ENCODE peak calls at places on chromosomes 5 and 9, in five cellular contexts. M, H, T, Y and B are unnamed samples.

GRCh38 chr9:117413346-117414219 is 1.3 kb downstream of the ASTN2 start:
- DNase-seq in H (peak; percentile 48), T (peak; percentile 60), M (no peak), Y (peak; percentile 8), B (peak; percentile 67)

GRCh38 chr5:78162253-78162862 is 132.1 kb downstream of the AP3B1 start:
- DNase-seq in T (no peak), H (peak; percentile 17), M (peak; percentile 44), Y (peak; percentile 28), B (peak; percentile 45)

GRCh38 chr5:149358294-149358651 is 427 bp downstream of the PCYOX1L start:
- DNase-seq in Y (no peak), H (no peak), T (no peak), M (no peak), B (no peak)

GRCh38 chr5:1896602-1897376 is 14.1 kb upstream of the IRX4 start:
- DNase-seq in T (no peak), H (no peak), M (no peak), Y (no peak), B (no peak)

GRCh38 chr5:173496129-173496882 is 120.1 kb downstream of the BOD1 start:
- DNase-seq in Y (peak; percentile 59), T (peak; percentile 8), M (peak; percentile 63), H (no peak), B (no peak)

GRCh38 chr9:97986466-97986865 is 3.3 kb downstream of the ANP32B start:
- DNase-seq in T (no peak), M (no peak), Y (peak; percentile 9), H (no peak), B (no peak)

GRCh38 chr5:97383996-97384395 is 200.9 kb upstream of the RIOK2 start:
- DNase-seq in Y (no peak), M (peak; percentile 36), T (no peak), H (no peak), B (no peak)

GRCh38 chr9:113548221-113549041 is 84.9 kb downstream of the RGS3 start:
- DNase-seq in H (no peak), Y (peak; percentile 86), M (no peak), T (no peak), B (peak; percentile 77)

GRCh38 chr5:56270568-56271392 is 37.6 kb upstream of the ANKRD55 start:
- DNase-seq in T (peak; percentile 85), H (peak; percentile 78), M (peak; percentile 93), Y (peak; percentile 92), B (peak; percentile 89)

GRCh38 chr9:129021091-129021490 is 7.0 kb downstream of the SH3GLB2 start:
- DNase-seq in T (no peak), H (no peak), M (no peak), Y (no peak), B (no peak)

GRCh38 chr9:132923346-132923902 is 21.0 kb downstream of the TSC1 start:
- DNase-seq in M (no peak), Y (peak; percentile 17), H (no peak), T (no peak), B (no peak)

GRCh38 chr5:174273325-174273724 is 227.8 kb downstream of the NSG2 start:
- DNase-seq in Y (no peak), M (no peak), H (no peak), T (no peak), B (no peak)

GRCh38 chr9:71744754-71745521 is 23.4 kb downstream of the CEMIP2 start:
- DNase-seq in T (no peak), M (no peak), H (no peak), Y (no peak), B (peak; percentile 89)

GRCh38 chr9:136665704-136666363 is 3.1 kb downstream of the EGFL7 start:
- DNase-seq in M (no peak), H (no peak), Y (no peak), T (no peak), B (no peak)

GRCh38 chr9:77830618-77831285 is 182.6 kb upstream of the GNA14 start:
- DNase-seq in H (no peak), M (no peak), T (no peak), Y (no peak), B (no peak)

GRCh38 chr5:150442699-150443080 is 6.8 kb downstream of the RPS14 start:
- DNase-seq in M (no peak), Y (no peak), T (no peak), H (no peak), B (no peak)

GRCh38 chr5:110754181-110754580 is 15.4 kb downstream of the SLC25A46 start:
- DNase-seq in T (no peak), M (no peak), Y (no peak), H (no peak), B (no peak)

GRCh38 chr9:114238919-114239879 is 83.7 kb upstream of the ORM1 start:
- DNase-seq in T (peak; percentile 43), Y (peak; percentile 42), H (no peak), M (peak; percentile 66), B (peak; percentile 91)

GRCh38 chr9:35756743-35757526 is 2.9 kb upstream of the MSMP start:
- DNase-seq in M (no peak), T (peak; percentile 77), H (peak; percentile 63), Y (peak; percentile 21), B (peak; percentile 83)

GRCh38 chr9:135448570-135449180 is 30.9 kb upstream of the PPP1R26 start:
- DNase-seq in T (no peak), M (peak; percentile 8), H (no peak), Y (no peak), B (no peak)

GRCh38 chr5:8906303-8906967 is 639.4 kb downstream of the SEMA5A start:
- DNase-seq in Y (peak; percentile 50), M (peak; percentile 87), T (no peak), H (no peak), B (no peak)

GRCh38 chr5:60340965-60341471 is 358.9 kb downstream of the DEPDC1B start:
- DNase-seq in H (no peak), M (no peak), T (no peak), Y (no peak), B (no peak)

GRCh38 chr9:111657051-111657450 is 4.4 kb upstream of the GNG10 start:
- DNase-seq in Y (no peak), H (no peak), T (no peak), M (no peak), B (peak; percentile 30)

GRCh38 chr9:127262621-127263020 is 2.0 kb upstream of the GARNL3 start:
- DNase-seq in M (peak; percentile 4), T (no peak), H (no peak), Y (no peak), B (no peak)

GRCh38 chr9:106621299-106621920 is 241.6 kb upstream of the ZNF462 start:
- DNase-seq in Y (no peak), H (peak; percentile 73), T (peak; percentile 35), M (no peak), B (no peak)

GRCh38 chr5:178423431-178423830 is 166.8 kb downstream of the COL23A1 start:
- DNase-seq in T (no peak), H (no peak), Y (no peak), M (no peak), B (no peak)

GRCh38 chr5:135039526-135040296 is 5.7 kb upstream of the PITX1 start:
- DNase-seq in M (no peak), Y (no peak), T (peak; percentile 61), H (no peak), B (no peak)
- H2BK5ac ChIP-seq in M (no peak overlapping the region), Y (no peak overlapping the region), T (no peak overlapping the region), H (no peak overlapping the region), B (no peak overlapping the region)

GRCh38 chr9:76022317-76022716 is 131.8 kb downstream of the PCSK5 start:
- DNase-seq in T (no peak), H (peak; percentile 23), M (no peak), Y (no peak), B (no peak)

GRCh38 chr9:76020654-76021053 is 130.2 kb downstream of the PCSK5 start:
- DNase-seq in T (no peak), Y (no peak), H (no peak), M (no peak), B (no peak)

GRCh38 chr9:76026796-76027195 is 136.3 kb downstream of the PCSK5 start:
- DNase-seq in T (no peak), M (no peak), H (no peak), Y (no peak), B (no peak)

GRCh38 chr9:76027426-76027825 is 137.0 kb downstream of the PCSK5 start:
- DNase-seq in H (no peak), T (no peak), Y (no peak), M (peak; percentile 16), B (no peak)

GRCh38 chr9:76023715-76024195 is 133.3 kb downstream of the PCSK5 start:
- DNase-seq in M (no peak), T (no peak), Y (no peak), H (no peak), B (peak; percentile 85)
- H2BK5ac ChIP-seq in M (no peak overlapping the region), T (no peak overlapping the region), Y (no peak overlapping the region), H (no peak overlapping the region), B (no peak overlapping the region)

GRCh38 chr9:89446440-89447310 is 51.2 kb downstream of the SEMA4D start:
- DNase-seq in H (no peak), T (no peak), M (no peak), Y (no peak), B (no peak)
- H2BK5ac ChIP-seq in H (no peak overlapping the region), T (no peak overlapping the region), M (no peak overlapping the region), Y (no peak overlapping the region), B (no peak overlapping the region)

DNA sequence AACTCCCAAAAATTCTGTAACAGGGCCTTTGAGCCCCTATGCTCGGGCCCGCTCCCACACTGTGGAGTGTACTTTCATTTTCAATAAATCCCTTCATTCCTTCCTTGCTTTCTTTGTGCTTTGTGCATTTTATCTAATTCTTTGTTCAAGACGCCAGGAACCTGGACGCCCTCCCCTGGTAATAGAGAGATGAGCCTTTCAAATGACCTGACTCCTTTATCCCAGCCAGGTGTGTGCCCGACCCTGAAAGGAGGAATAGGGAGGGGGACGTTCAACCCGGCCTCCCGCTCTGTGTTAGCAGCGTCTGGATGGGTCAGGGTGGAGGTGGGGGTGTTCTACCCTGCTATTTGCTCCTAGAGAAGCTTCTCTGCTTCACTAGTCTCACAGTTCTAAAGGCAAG is 53.9 kb downstream of the FXN start:
- DNase-seq in Y (no peak), H (no peak), T (peak; percentile 66), M (no peak), B (peak; percentile 64)
- H2BK5ac ChIP-seq in Y (no peak overlapping the region), H (no peak overlapping the region), T (no peak overlapping the region), M (no peak overlapping the region), B (no peak overlapping the region)